ENCODE peak calls at places on chromosomes 2 and 18, in five cellular contexts. N is breast epithelium, Z is GM23338, U is adrenal gland, D is left ventricle myocardium inferior. M is an unnamed sample. For H3K4me1, the result is how much of the 10 kb centered on the place peaks cover.

GRCh38 chr2:175166216-175166824 is 1.7 kb downstream of the ATF2 start:
- DNase-seq in N (no peak), D (no peak), Z (no peak), U (no peak), M (no peak)

GRCh38 chr2:107025869-107026380 is 140.0 kb upstream of the ST6GAL2 start:
- DNase-seq in D (no peak), U (no peak), Z (no peak), N (no peak), M (no peak)

GRCh38 chr2:121260370-121261154 is 24.4 kb downstream of the TFCP2L1 start:
- DNase-seq in U (no peak), N (no peak), D (no peak), Z (no peak), M (no peak)

GRCh38 chr18:7684357-7684756 is 117.2 kb downstream of the PTPRM start:
- DNase-seq in Z (no peak), D (no peak), U (no peak), N (no peak), M (no peak)

GRCh38 chr2:128375454-128375853 is 56.8 kb upstream of the HS6ST1 start:
- DNase-seq in Z (no peak), U (no peak), N (peak), D (no peak), M (no peak)

GRCh38 chr2:59301466-59302402 is 1060.6 kb upstream of the FANCL start:
- DNase-seq in U (peak), D (no peak), N (peak), Z (peak), M (peak)

GRCh38 chr18:69770206-69770605 is 177.5 kb downstream of the CD226 start:
- DNase-seq in N (no peak), Z (no peak), D (no peak), U (no peak), M (no peak)

GRCh38 chr2:173898178-173898668 is 67.0 kb downstream of the SP3 start:
- DNase-seq in Z (no peak), D (no peak), U (no peak), N (no peak), M (no peak)

GRCh38 chr2:175871331-175871730 is 130.7 kb downstream of the LNPK start:
- DNase-seq in D (no peak), Z (no peak), U (no peak), N (no peak), M (no peak)

GRCh38 chr18:58592223-58593214 is 36.4 kb downstream of the ALPK2 start:
- DNase-seq in N (no peak), Z (no peak), D (no peak), U (no peak), M (peak)

GRCh38 chr2:31253344-31254155 is 19.6 kb downstream of the EHD3 start:
- DNase-seq in N (peak), D (no peak), U (no peak), Z (peak), M (no peak)

GRCh38 chr18:79395761-79396404 is at the start of gene NFATC1:
- DNase-seq in U (peak), Z (peak), N (peak), D (peak), M (peak)

GRCh38 chr18:67142604-67143003 is 373.9 kb downstream of the DSEL start:
- DNase-seq in N (no peak), Z (peak), D (no peak), U (no peak), M (no peak)

GRCh38 chr2:10170256-10170655 is 47.7 kb downstream of the RRM2 start:
- DNase-seq in U (peak), N (no peak), Z (no peak), D (no peak), M (no peak)

GRCh38 chr2:119772128-119772527 is 12.4 kb downstream of the PTPN4 start:
- DNase-seq in D (no peak), Z (no peak), N (no peak), U (no peak), M (no peak)

GRCh38 chr2:26459991-26460612 is 17.8 kb downstream of the OTOF start:
- DNase-seq in U (no peak), D (no peak), Z (peak), N (no peak), M (no peak)

GRCh38 chr2:105751272-105751671 is 6.6 kb downstream of the NCK2 start:
- DNase-seq in Z (no peak), N (no peak), U (no peak), D (no peak), M (no peak)
- H3K4me1 ChIP-seq in Z (under half), N (under half), U (under half), D (half or more), M (half or more)

GRCh38 chr2:159773426-159773825 is 24.6 kb downstream of the CD302 start:
- DNase-seq in D (no peak), Z (no peak), U (no peak), N (no peak), M (no peak)

GRCh38 chr2:159775006-159775405 is 23.0 kb downstream of the CD302 start:
- DNase-seq in D (no peak), Z (no peak), N (no peak), U (no peak), M (no peak)

GRCh38 chr2:159773876-159774275 is 24.1 kb downstream of the CD302 start:
- DNase-seq in Z (no peak), N (no peak), D (no peak), U (no peak), M (no peak)

GRCh38 chr2:159774370-159774990 is 23.5 kb downstream of the CD302 start:
- DNase-seq in U (no peak), Z (no peak), N (no peak), D (no peak), M (no peak)

GRCh38 chr2:159776321-159776720 is 21.7 kb downstream of the CD302 start:
- DNase-seq in N (no peak), D (no peak), U (no peak), Z (no peak), M (no peak)
- H3K4me3 ChIP-seq in N (no peak), D (no peak), U (no peak), Z (no peak), M (no peak)

DNA sequence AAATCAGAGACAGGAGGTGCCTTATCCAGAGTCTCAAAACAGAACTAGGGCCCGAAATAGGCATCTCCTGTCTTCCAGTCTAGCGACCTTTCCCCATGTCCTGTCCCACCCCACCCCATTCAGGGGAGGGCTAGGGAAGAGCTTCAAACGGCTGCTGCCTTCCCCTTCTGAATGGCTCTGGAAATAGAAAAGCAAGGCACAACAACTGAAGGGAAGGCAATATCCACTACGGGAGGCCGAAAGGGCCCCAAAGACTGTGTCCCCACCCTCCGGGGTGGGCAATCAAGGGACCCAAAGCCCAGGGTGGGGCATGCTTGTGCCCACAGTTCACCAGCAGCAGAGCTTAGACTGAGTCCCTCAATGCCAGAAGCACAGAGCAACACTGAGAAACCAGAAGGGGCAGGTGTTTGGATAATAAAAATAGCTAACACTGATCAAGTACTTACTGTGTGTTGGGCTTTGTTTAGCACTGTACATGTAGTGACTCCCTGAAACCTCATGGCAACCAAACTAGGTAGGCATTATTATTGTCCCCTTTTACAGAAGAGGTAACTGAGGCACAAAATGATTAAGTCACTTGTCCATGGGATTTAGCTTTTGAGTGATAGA is 38.5 kb downstream of the CYRIA start:
- DNase-seq in D (no peak), N (no peak), Z (no peak), U (no peak), M (no peak)
- H3K27ac ChIP-seq in D (peak), N (peak), Z (no peak), U (no peak), M (peak)

DNA sequence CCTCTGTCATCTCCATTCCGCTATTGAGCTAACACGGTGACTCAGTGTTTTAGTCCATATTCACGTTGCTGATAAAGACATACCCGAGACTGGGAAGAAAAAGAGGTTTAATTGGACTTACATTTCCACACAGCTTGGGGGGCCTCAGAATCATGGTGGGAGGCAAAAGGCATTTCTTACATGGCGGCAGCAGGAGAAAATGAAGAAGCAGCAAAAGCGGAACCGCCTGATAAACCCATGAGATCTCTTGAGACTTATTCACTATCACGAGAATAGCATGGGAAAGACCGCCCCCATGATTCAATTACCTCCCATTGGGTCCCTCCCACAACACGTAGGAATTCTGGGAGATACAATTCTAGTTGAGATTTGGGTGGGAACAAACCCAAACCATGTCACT is 22.6 kb upstream of the CXXC1 start:
- DNase-seq in N (no peak), U (no peak), D (no peak), Z (no peak), M (no peak)
- H3K4me1 ChIP-seq in N (under half), U (under half), D (under half), Z (under half), M (under half)

GRCh38 chr2:46991985-46992384 is 76.4 kb upstream of the MCFD2 start:
- DNase-seq in Z (no peak), U (no peak), N (no peak), D (no peak), M (no peak)
- H3K4me3 ChIP-seq in Z (no peak), U (no peak), N (no peak), D (no peak), M (no peak)

GRCh38 chr2:100114011-100114433 is 28.4 kb downstream of the AFF3 start:
- DNase-seq in N (no peak), D (no peak), Z (no peak), U (no peak), M (no peak)
- H3K27ac ChIP-seq in N (no peak), D (no peak), Z (no peak), U (no peak), M (no peak)

DNA sequence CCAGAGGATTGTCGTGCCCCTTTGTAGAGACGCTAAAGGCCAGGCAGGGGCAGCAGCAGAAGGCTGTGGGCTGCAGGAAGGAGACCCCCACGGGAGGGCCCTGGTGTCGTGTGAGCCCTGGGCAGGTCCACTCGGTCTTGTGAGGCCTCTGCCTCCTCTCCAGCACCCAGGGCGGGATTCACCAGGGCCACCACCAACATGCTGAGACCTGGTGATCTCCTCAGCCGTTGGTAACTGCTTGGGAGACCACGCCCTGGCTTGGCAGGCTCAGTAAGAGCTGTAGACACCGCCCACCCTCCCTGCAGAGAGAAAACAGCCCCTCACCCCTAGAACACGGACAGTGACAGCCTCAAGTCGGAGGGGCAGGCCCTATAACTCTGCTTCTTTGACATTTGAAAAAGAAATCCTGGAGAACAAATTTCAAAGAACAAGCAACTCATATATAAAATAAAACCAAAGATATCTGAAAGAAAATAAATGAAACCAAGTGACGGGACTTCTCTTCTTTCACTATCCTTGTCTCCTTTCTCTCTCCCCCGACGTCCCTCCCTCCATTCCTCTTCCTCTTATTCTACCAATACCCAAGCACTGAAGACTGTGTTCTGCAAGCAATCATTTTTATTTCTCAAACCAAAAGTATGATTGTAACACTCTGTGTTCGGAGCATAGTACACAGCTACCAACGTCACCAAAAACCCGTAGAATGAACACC is 21.0 kb downstream of the MBP start:
- DNase-seq in U (no peak), D (no peak), Z (no peak), N (no peak), M (no peak)
- H3K4me1 ChIP-seq in U (half or more), D (half or more), Z (under half), N (under half), M (under half)

GRCh38 chr2:158753561-158754302 is 41.4 kb upstream of the DAPL1 start:
- DNase-seq in D (peak), U (peak), Z (peak), N (no peak), M (no peak)
- H3K4me3 ChIP-seq in D (peak), U (no peak), Z (peak), N (no peak), M (peak)

DNA sequence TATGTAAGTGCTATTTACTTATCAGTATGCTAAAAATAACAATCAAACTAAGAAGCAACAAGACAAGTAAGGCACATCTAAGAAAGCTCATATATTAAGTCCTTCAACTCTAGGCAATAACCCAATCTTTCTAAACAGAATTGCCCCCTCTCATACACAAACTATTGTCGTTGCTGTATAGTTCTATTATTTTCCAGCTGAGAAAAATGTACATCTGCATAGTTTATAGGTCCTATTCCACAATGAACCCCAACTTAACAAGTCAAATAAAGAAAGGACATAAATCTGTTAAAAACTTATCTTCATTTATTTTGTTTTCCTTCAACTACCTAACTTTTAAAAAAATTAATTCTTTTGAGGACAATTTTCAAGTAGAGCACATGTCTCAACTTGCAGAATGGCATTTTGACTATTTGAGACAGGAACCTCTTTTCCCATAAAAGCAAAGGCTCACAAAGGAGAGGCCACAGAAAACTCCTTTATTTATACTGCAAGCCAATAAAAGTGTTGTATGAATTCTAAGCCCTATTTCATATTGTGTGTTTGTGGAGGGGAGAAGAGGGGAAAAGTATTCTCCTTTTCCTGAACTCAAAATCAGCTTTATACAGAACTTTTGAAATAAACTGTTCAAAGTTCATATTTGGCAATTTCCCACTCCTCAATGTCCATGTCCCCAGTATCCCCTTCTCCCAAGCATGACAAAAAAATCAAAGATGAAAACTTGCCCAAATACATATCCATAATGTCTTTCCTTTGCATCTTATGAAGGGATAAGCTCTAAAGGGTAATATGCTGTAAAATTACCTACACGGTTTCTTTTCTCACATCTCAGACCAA is 37.4 kb downstream of the RTN4 start:
- DNase-seq in N (no peak), Z (no peak), D (no peak), U (no peak), M (no peak)
- H3K27ac ChIP-seq in N (peak), Z (no peak), D (peak), U (no peak), M (peak)